ENCODE peak calls at places on chromosome 12, in eight cellular contexts. P is SW480, E is astrocyte of the spinal cord, S is COR-L47, D is gastrocnemius medialis, X is kidney glomerular epithelial cell, U is frontal cortex, K is SIG-M5. W is an unnamed sample.

GRCh38 chr12:52232233-52232915 is 669 bp upstream of the KRT7 start:
- DNase-seq in U (no peak), E (no peak), S (no peak), D (no peak), K (no peak), X (peak), P (no peak), W (no peak)

GRCh38 chr12:89453579-89453978 is 71.0 kb downstream of the GALNT4 start:
- DNase-seq in S (no peak), K (no peak), D (no peak), P (no peak), U (no peak), X (no peak), E (peak), W (no peak)

GRCh38 chr12:42729532-42729895 is 140.0 kb upstream of the PRICKLE1 start:
- DNase-seq in S (no peak), D (no peak), U (no peak), X (no peak), E (no peak), K (no peak), P (no peak), W (no peak)

GRCh38 chr12:48004039-48004940 is at the start of gene COL2A1:
- DNase-seq in E (peak), X (no peak), K (no peak), S (no peak), P (no peak), U (peak), D (no peak), W (no peak)

GRCh38 chr12:6254491-6254890 is 54.3 kb downstream of the CD9 start:
- DNase-seq in P (no peak), K (no peak), X (no peak), U (no peak), D (no peak), E (no peak), S (no peak), W (no peak)

GRCh38 chr12:7588703-7589329 is 76.9 kb downstream of the APOBEC1 start:
- DNase-seq in S (no peak), P (peak), X (no peak), K (no peak), D (no peak), U (peak), E (peak), W (peak)

GRCh38 chr12:82383930-82384513 is 25.7 kb downstream of the METTL25 start:
- DNase-seq in U (no peak), S (peak), X (peak), D (no peak), K (no peak), P (peak), E (peak), W (no peak)

GRCh38 chr12:102848832-102849231 is 68.2 kb downstream of the PAH start:
- DNase-seq in X (no peak), P (no peak), S (no peak), E (no peak), U (no peak), D (no peak), K (no peak), W (no peak)

GRCh38 chr12:121955258-121956040 is 37.1 kb downstream of the CFAP251 start:
- DNase-seq in P (no peak), K (no peak), D (no peak), X (no peak), E (peak), S (peak), U (no peak), W (no peak)

GRCh38 chr12:52181757-52182156 is 10.1 kb downstream of the KRT80 start:
- DNase-seq in S (peak), K (no peak), X (no peak), P (no peak), E (peak), D (no peak), U (no peak), W (no peak)

GRCh38 chr12:107319536-107320030 is 226.2 kb upstream of the CRY1 start:
- DNase-seq in K (no peak), D (no peak), S (peak), P (no peak), U (peak), E (no peak), X (no peak), W (no peak)